ENCODE peak calls at places on chromosomes 1 and 21, in eight cellular contexts. One of them, this sample, is unnamed.

GRCh38 chr1:17874665-17875064 is 119.5 kb downstream of the ACTL8 start:
- DNase-seq in GM06990: no peak
- DNase-seq in foreskin fibroblast: peak; percentile 92
- DNase-seq in ovary: no peak
- DNase-seq in CD8-positive, alpha-beta T cell: no peak
- DNase-seq in psoas muscle: no peak
- DNase-seq in uterus: no peak
- DNase-seq in heart right ventricle: no peak
- DNase-seq in this sample: no peak

GRCh38 chr21:21463456-21463855 is 465.2 kb downstream of the NCAM2 start:
- DNase-seq in CD8-positive, alpha-beta T cell: no peak
- DNase-seq in ovary: no peak
- DNase-seq in GM06990: no peak
- DNase-seq in psoas muscle: no peak
- DNase-seq in heart right ventricle: no peak
- DNase-seq in foreskin fibroblast: no peak
- DNase-seq in uterus: no peak
- DNase-seq in this sample: no peak

GRCh38 chr1:202286622-202287097 is 55.1 kb downstream of the UBE2T start:
- DNase-seq in uterus: peak; percentile 28
- DNase-seq in ovary: peak; percentile 26
- DNase-seq in psoas muscle: no peak
- DNase-seq in foreskin fibroblast: peak; percentile 37
- DNase-seq in heart right ventricle: peak; percentile 41
- DNase-seq in GM06990: no peak
- DNase-seq in CD8-positive, alpha-beta T cell: no peak
- DNase-seq in this sample: no peak

GRCh38 chr21:46377789-46378188 is 53.8 kb downstream of the PCNT start:
- DNase-seq in GM06990: no peak
- DNase-seq in heart right ventricle: no peak
- DNase-seq in CD8-positive, alpha-beta T cell: no peak
- DNase-seq in uterus: no peak
- DNase-seq in ovary: no peak
- DNase-seq in psoas muscle: no peak
- DNase-seq in foreskin fibroblast: no peak
- DNase-seq in this sample: no peak

GRCh38 chr1:78145105-78145580 is 99.4 kb downstream of the GIPC2 start:
- DNase-seq in GM06990: no peak
- DNase-seq in uterus: peak; percentile 45
- DNase-seq in heart right ventricle: peak; percentile 14
- DNase-seq in ovary: peak; percentile 49
- DNase-seq in CD8-positive, alpha-beta T cell: peak; percentile 7
- DNase-seq in psoas muscle: peak; percentile 36
- DNase-seq in foreskin fibroblast: peak; percentile 91
- DNase-seq in this sample: peak; percentile 30

GRCh38 chr1:209648931-209649776 is 3.1 kb downstream of the LAMB3 start:
- DNase-seq in CD8-positive, alpha-beta T cell: no peak
- DNase-seq in heart right ventricle: no peak
- DNase-seq in psoas muscle: no peak
- DNase-seq in foreskin fibroblast: peak; percentile 95
- DNase-seq in uterus: no peak
- DNase-seq in GM06990: no peak
- DNase-seq in ovary: no peak
- DNase-seq in this sample: no peak

GRCh38 chr1:206941766-206942418 is 4.4 kb downstream of the PIGR start:
- DNase-seq in psoas muscle: no peak
- DNase-seq in heart right ventricle: no peak
- DNase-seq in CD8-positive, alpha-beta T cell: no peak
- DNase-seq in uterus: no peak
- DNase-seq in GM06990: no peak
- DNase-seq in ovary: no peak
- DNase-seq in foreskin fibroblast: no peak
- DNase-seq in this sample: no peak

GRCh38 chr1:155934933-155935590 is 849 bp upstream of the KHDC4 start:
- DNase-seq in ovary: no peak
- DNase-seq in psoas muscle: no peak
- DNase-seq in GM06990: no peak
- DNase-seq in foreskin fibroblast: no peak
- DNase-seq in heart right ventricle: no peak
- DNase-seq in CD8-positive, alpha-beta T cell: no peak
- DNase-seq in uterus: no peak
- DNase-seq in this sample: no peak

GRCh38 chr21:37208741-37209225 is 58.4 kb downstream of the VPS26C start:
- DNase-seq in heart right ventricle: peak; percentile 44
- DNase-seq in psoas muscle: no peak
- DNase-seq in CD8-positive, alpha-beta T cell: no peak
- DNase-seq in foreskin fibroblast: no peak
- DNase-seq in GM06990: peak; percentile 77
- DNase-seq in ovary: no peak
- DNase-seq in uterus: no peak
- DNase-seq in this sample: no peak

GRCh38 chr1:2174348-2175054 is 20.1 kb downstream of the FAAP20 start:
- DNase-seq in CD8-positive, alpha-beta T cell: no peak
- DNase-seq in uterus: peak; percentile 65
- DNase-seq in GM06990: no peak
- DNase-seq in ovary: peak; percentile 76
- DNase-seq in heart right ventricle: peak; percentile 65
- DNase-seq in psoas muscle: peak; percentile 55
- DNase-seq in foreskin fibroblast: peak; percentile 84
- DNase-seq in this sample: no peak

GRCh38 chr21:42164064-42164789 is 54.7 kb upstream of the ABCG1 start:
- DNase-seq in CD8-positive, alpha-beta T cell: peak; percentile 39
- DNase-seq in heart right ventricle: peak; percentile 65
- DNase-seq in ovary: peak; percentile 22
- DNase-seq in GM06990: no peak
- DNase-seq in uterus: no peak
- DNase-seq in psoas muscle: peak; percentile 53
- DNase-seq in foreskin fibroblast: peak; percentile 25
- DNase-seq in this sample: peak; percentile 16

GRCh38 chr1:244214009-244214967 is 163.2 kb downstream of the ZBTB18 start:
- DNase-seq in heart right ventricle: no peak
- DNase-seq in GM06990: no peak
- DNase-seq in uterus: peak; percentile 82
- DNase-seq in foreskin fibroblast: peak; percentile 96
- DNase-seq in CD8-positive, alpha-beta T cell: no peak
- DNase-seq in ovary: no peak
- DNase-seq in psoas muscle: peak; percentile 50
- DNase-seq in this sample: no peak

GRCh38 chr1:208450958-208451357 is 206.8 kb upstream of the PLXNA2 start:
- DNase-seq in foreskin fibroblast: no peak
- DNase-seq in uterus: no peak
- DNase-seq in GM06990: no peak
- DNase-seq in psoas muscle: no peak
- DNase-seq in CD8-positive, alpha-beta T cell: no peak
- DNase-seq in heart right ventricle: no peak
- DNase-seq in ovary: no peak
- DNase-seq in this sample: no peak

GRCh38 chr21:41833138-41834115 is 45.7 kb downstream of the PRDM15 start:
- DNase-seq in foreskin fibroblast: no peak
- DNase-seq in CD8-positive, alpha-beta T cell: no peak
- DNase-seq in heart right ventricle: no peak
- DNase-seq in uterus: no peak
- DNase-seq in ovary: no peak
- DNase-seq in psoas muscle: no peak
- DNase-seq in GM06990: peak; percentile 77
- DNase-seq in this sample: peak; percentile 84

GRCh38 chr1:17128361-17128760 is 9.1 kb upstream of the PADI2 start:
- DNase-seq in GM06990: no peak
- DNase-seq in CD8-positive, alpha-beta T cell: no peak
- DNase-seq in psoas muscle: no peak
- DNase-seq in uterus: no peak
- DNase-seq in foreskin fibroblast: peak; percentile 90
- DNase-seq in ovary: no peak
- DNase-seq in heart right ventricle: no peak
- DNase-seq in this sample: no peak

GRCh38 chr1:225886159-225887029 is 2.6 kb downstream of the LEFTY1 start:
- DNase-seq in CD8-positive, alpha-beta T cell: no peak
- DNase-seq in heart right ventricle: no peak
- DNase-seq in foreskin fibroblast: peak; percentile 27
- DNase-seq in GM06990: no peak
- DNase-seq in psoas muscle: no peak
- DNase-seq in uterus: no peak
- DNase-seq in ovary: no peak
- DNase-seq in this sample: no peak

GRCh38 chr1:99004270-99005141 is at the start of gene PLPPR5:
- DNase-seq in GM06990: no peak
- DNase-seq in ovary: no peak
- DNase-seq in heart right ventricle: peak; percentile 6
- DNase-seq in uterus: no peak
- DNase-seq in CD8-positive, alpha-beta T cell: no peak
- DNase-seq in psoas muscle: peak; percentile 9
- DNase-seq in foreskin fibroblast: peak; percentile 65
- DNase-seq in this sample: no peak

GRCh38 chr1:151593651-151594625 is 17.9 kb upstream of the SNX27 start:
- DNase-seq in foreskin fibroblast: peak; percentile 66
- DNase-seq in heart right ventricle: peak; percentile 73
- DNase-seq in psoas muscle: peak; percentile 72
- DNase-seq in ovary: peak; percentile 78
- DNase-seq in CD8-positive, alpha-beta T cell: peak; percentile 81
- DNase-seq in uterus: peak; percentile 72
- DNase-seq in GM06990: peak; percentile 52
- DNase-seq in this sample: no peak

GRCh38 chr1:116515702-116516101 is 55.1 kb downstream of the CD58 start:
- DNase-seq in heart right ventricle: no peak
- DNase-seq in foreskin fibroblast: no peak
- DNase-seq in psoas muscle: no peak
- DNase-seq in uterus: no peak
- DNase-seq in GM06990: no peak
- DNase-seq in ovary: no peak
- DNase-seq in CD8-positive, alpha-beta T cell: no peak
- DNase-seq in this sample: no peak

GRCh38 chr1:170978371-170978900 is 43.1 kb downstream of the MROH9 start:
- DNase-seq in ovary: no peak
- DNase-seq in GM06990: no peak
- DNase-seq in CD8-positive, alpha-beta T cell: no peak
- DNase-seq in psoas muscle: no peak
- DNase-seq in foreskin fibroblast: no peak
- DNase-seq in heart right ventricle: no peak
- DNase-seq in uterus: no peak
- DNase-seq in this sample: no peak

GRCh38 chr1:8815582-8816285 is 1.7 kb downstream of the RERE start:
- DNase-seq in GM06990: no peak
- DNase-seq in uterus: no peak
- DNase-seq in foreskin fibroblast: peak; percentile 26
- DNase-seq in heart right ventricle: no peak
- DNase-seq in CD8-positive, alpha-beta T cell: no peak
- DNase-seq in ovary: no peak
- DNase-seq in psoas muscle: no peak
- DNase-seq in this sample: no peak

GRCh38 chr1:201637282-201638076 is 98.6 kb downstream of the NAV1 start:
- DNase-seq in psoas muscle: no peak
- DNase-seq in heart right ventricle: no peak
- DNase-seq in CD8-positive, alpha-beta T cell: no peak
- DNase-seq in GM06990: no peak
- DNase-seq in uterus: peak; percentile 37
- DNase-seq in ovary: no peak
- DNase-seq in foreskin fibroblast: peak; percentile 92
- DNase-seq in this sample: no peak

GRCh38 chr1:49686107-49686506 is 337.6 kb downstream of the AGBL4 start:
- DNase-seq in ovary: no peak
- DNase-seq in heart right ventricle: no peak
- DNase-seq in psoas muscle: no peak
- DNase-seq in foreskin fibroblast: no peak
- DNase-seq in GM06990: no peak
- DNase-seq in CD8-positive, alpha-beta T cell: no peak
- DNase-seq in uterus: no peak
- DNase-seq in this sample: no peak

GRCh38 chr1:53469373-53469772 is 10.2 kb downstream of the DMRTB1 start:
- DNase-seq in uterus: no peak
- DNase-seq in GM06990: no peak
- DNase-seq in CD8-positive, alpha-beta T cell: no peak
- DNase-seq in foreskin fibroblast: no peak
- DNase-seq in psoas muscle: no peak
- DNase-seq in heart right ventricle: no peak
- DNase-seq in ovary: no peak
- DNase-seq in this sample: no peak

GRCh38 chr1:230112782-230113181 is 45.7 kb downstream of the GALNT2 start:
- DNase-seq in ovary: no peak
- DNase-seq in psoas muscle: no peak
- DNase-seq in uterus: no peak
- DNase-seq in heart right ventricle: no peak
- DNase-seq in foreskin fibroblast: no peak
- DNase-seq in CD8-positive, alpha-beta T cell: no peak
- DNase-seq in GM06990: no peak
- DNase-seq in this sample: no peak

GRCh38 chr1:48187969-48188563 is 34.5 kb upstream of the SLC5A9 start:
- DNase-seq in GM06990: no peak
- DNase-seq in ovary: no peak
- DNase-seq in psoas muscle: no peak
- DNase-seq in heart right ventricle: no peak
- DNase-seq in foreskin fibroblast: no peak
- DNase-seq in CD8-positive, alpha-beta T cell: no peak
- DNase-seq in uterus: no peak
- DNase-seq in this sample: no peak

GRCh38 chr1:94280541-94280940 is 43.2 kb upstream of the ARHGAP29 start:
- DNase-seq in psoas muscle: no peak
- DNase-seq in ovary: no peak
- DNase-seq in uterus: no peak
- DNase-seq in GM06990: no peak
- DNase-seq in CD8-positive, alpha-beta T cell: no peak
- DNase-seq in foreskin fibroblast: no peak
- DNase-seq in heart right ventricle: no peak
- DNase-seq in this sample: no peak

GRCh38 chr1:111959436-111959835 is 30.0 kb downstream of the KCND3 start:
- DNase-seq in GM06990: no peak
- DNase-seq in ovary: no peak
- DNase-seq in CD8-positive, alpha-beta T cell: no peak
- DNase-seq in uterus: no peak
- DNase-seq in foreskin fibroblast: no peak
- DNase-seq in psoas muscle: no peak
- DNase-seq in heart right ventricle: no peak
- DNase-seq in this sample: no peak
- TF ChIP-seq CTCF in GM06990: peak; percentile 14
- TF ChIP-seq CTCF in ovary: no peak
- TF ChIP-seq CTCF in CD8-positive, alpha-beta T cell: no peak
- TF ChIP-seq CTCF in uterus: no peak
- TF ChIP-seq CTCF in foreskin fibroblast: no peak
- TF ChIP-seq CTCF in psoas muscle: peak; percentile 35
- TF ChIP-seq CTCF in heart right ventricle: no peak
- TF ChIP-seq CTCF in this sample: no peak

GRCh38 chr1:43533615-43534014 is 2.9 kb downstream of the PTPRF start:
- DNase-seq in CD8-positive, alpha-beta T cell: no peak
- DNase-seq in heart right ventricle: no peak
- DNase-seq in GM06990: no peak
- DNase-seq in psoas muscle: no peak
- DNase-seq in ovary: no peak
- DNase-seq in foreskin fibroblast: no peak
- DNase-seq in uterus: no peak
- DNase-seq in this sample: no peak
- H3K4me3 ChIP-seq in CD8-positive, alpha-beta T cell: no peak overlapping the region
- H3K4me3 ChIP-seq in heart right ventricle: no peak overlapping the region
- H3K4me3 ChIP-seq in GM06990: no peak overlapping the region
- H3K4me3 ChIP-seq in psoas muscle: no peak overlapping the region
- H3K4me3 ChIP-seq in ovary: no peak overlapping the region
- H3K4me3 ChIP-seq in foreskin fibroblast: no peak overlapping the region
- H3K4me3 ChIP-seq in uterus: no peak overlapping the region
- H3K4me3 ChIP-seq in this sample: no peak overlapping the region

GRCh38 chr1:34547043-34547674 is 207.7 kb upstream of the GJB5 start:
- DNase-seq in foreskin fibroblast: no peak
- DNase-seq in psoas muscle: no peak
- DNase-seq in heart right ventricle: no peak
- DNase-seq in ovary: no peak
- DNase-seq in CD8-positive, alpha-beta T cell: no peak
- DNase-seq in GM06990: no peak
- DNase-seq in uterus: no peak
- DNase-seq in this sample: no peak
- TF ChIP-seq CTCF in foreskin fibroblast: peak; percentile 7
- TF ChIP-seq CTCF in psoas muscle: no peak
- TF ChIP-seq CTCF in heart right ventricle: no peak
- TF ChIP-seq CTCF in ovary: no peak
- TF ChIP-seq CTCF in CD8-positive, alpha-beta T cell: no peak
- TF ChIP-seq CTCF in GM06990: no peak
- TF ChIP-seq CTCF in uterus: no peak
- TF ChIP-seq CTCF in this sample: peak; percentile 32

GRCh38 chr21:16422702-16423101 is 692.9 kb downstream of the USP25 start:
- DNase-seq in GM06990: no peak
- DNase-seq in uterus: no peak
- DNase-seq in foreskin fibroblast: no peak
- DNase-seq in CD8-positive, alpha-beta T cell: no peak
- DNase-seq in heart right ventricle: no peak
- DNase-seq in psoas muscle: no peak
- DNase-seq in ovary: no peak
- DNase-seq in this sample: no peak
- H3K4me3 ChIP-seq in GM06990: no peak overlapping the region
- H3K4me3 ChIP-seq in uterus: peak overlapping the region; percentile 33
- H3K4me3 ChIP-seq in foreskin fibroblast: no peak overlapping the region
- H3K4me3 ChIP-seq in CD8-positive, alpha-beta T cell: no peak overlapping the region
- H3K4me3 ChIP-seq in heart right ventricle: peak overlapping the region; percentile 51
- H3K4me3 ChIP-seq in psoas muscle: peak overlapping the region; percentile 71
- H3K4me3 ChIP-seq in ovary: no peak overlapping the region
- H3K4me3 ChIP-seq in this sample: no peak overlapping the region

This sample was measured in GM12864.